ENCODE peak calls at places on chromosome 4, in six cellular contexts. Z is body of pancreas, G is ovary, J is testis, I is spleen, B is tibial nerve. T is an unnamed sample.

GRCh38 chr4:4443821-4444220 is 56.9 kb downstream of the NSG1 start:
- DNase-seq in Z (no peak), J (no peak), B (no peak), I (no peak), G (no peak), T (no peak)

GRCh38 chr4:145937990-145938611 is 522 bp downstream of the ZNF827 start:
- DNase-seq in G (peak), J (peak), B (no peak), Z (no peak), I (no peak), T (peak)

GRCh38 chr4:108624263-108625056 is 4.1 kb downstream of the RPL34 start:
- DNase-seq in G (no peak), J (no peak), I (no peak), B (no peak), Z (no peak), T (no peak)

GRCh38 chr4:185318679-185319078 is 77.0 kb downstream of the LRP2BP start:
- DNase-seq in Z (no peak), J (no peak), B (no peak), I (no peak), G (no peak), T (no peak)

GRCh38 chr4:113675731-113676707 is 85.5 kb downstream of the CAMK2D start:
- DNase-seq in J (no peak), B (no peak), I (no peak), G (no peak), Z (no peak), T (no peak)

GRCh38 chr4:177717407-177717806 is 275.2 kb upstream of the AGA start:
- DNase-seq in J (no peak), Z (no peak), I (no peak), B (no peak), G (no peak), T (no peak)

GRCh38 chr4:110357521-110357920 is 118.4 kb upstream of the ENPEP start:
- DNase-seq in I (no peak), B (no peak), Z (no peak), G (no peak), J (no peak), T (no peak)

GRCh38 chr4:8090312-8090711 is 68.3 kb downstream of the ABLIM2 start:
- DNase-seq in G (no peak), B (no peak), I (no peak), J (no peak), Z (no peak), T (peak)

GRCh38 chr4:9608300-9608699 is 164.1 kb downstream of the DEFB131A start:
- DNase-seq in J (no peak), Z (no peak), G (no peak), I (no peak), B (no peak), T (no peak)

GRCh38 chr4:131207589-131207988 is 1941.5 kb upstream of the PCDH10 start:
- DNase-seq in G (no peak), I (no peak), J (no peak), Z (peak), B (no peak), T (no peak)

GRCh38 chr4:37682701-37683401 is 3.3 kb downstream of the RELL1 start:
- DNase-seq in G (no peak), J (no peak), B (no peak), I (no peak), Z (no peak), T (no peak)

GRCh38 chr4:168480991-168481588 is 798 bp upstream of the DDX60L start:
- DNase-seq in J (peak), Z (peak), I (no peak), G (no peak), B (no peak), T (no peak)

GRCh38 chr4:41957634-41958033 is 22.4 kb downstream of the TMEM33 start:
- DNase-seq in B (no peak), I (no peak), J (no peak), Z (no peak), G (no peak), T (no peak)

GRCh38 chr4:153152453-153153338 is 51.5 kb upstream of the TRIM2 start:
- DNase-seq in I (peak), Z (peak), G (peak), J (peak), B (peak), T (peak)

GRCh38 chr4:147360301-147360700 is 120.6 kb upstream of the EDNRA start:
- DNase-seq in J (no peak), B (no peak), G (no peak), I (no peak), Z (no peak), T (no peak)

GRCh38 chr4:111813565-111814140 is 331.6 kb upstream of the FAM241A start:
- DNase-seq in B (no peak), J (no peak), G (no peak), Z (no peak), I (no peak), T (no peak)

GRCh38 chr4:4524364-4524763 is 17.5 kb downstream of the STX18 start:
- DNase-seq in Z (no peak), I (peak), B (no peak), J (no peak), G (no peak), T (peak)

GRCh38 chr4:27861381-27861787 is 1000.7 kb downstream of the STIM2 start:
- DNase-seq in I (no peak), Z (peak), B (no peak), J (peak), G (no peak), T (peak)

GRCh38 chr4:70688795-70689231 is 481 bp downstream of the UTP3 start:
- DNase-seq in G (no peak), I (peak), Z (no peak), B (no peak), J (peak), T (no peak)

GRCh38 chr4:102440498-102440897 is 60.7 kb upstream of the NFKB1 start:
- DNase-seq in B (no peak), J (no peak), Z (no peak), G (no peak), I (no peak), T (no peak)

GRCh38 chr4:2817701-2818350 is 24.9 kb downstream of the SH3BP2 start:
- DNase-seq in J (no peak), G (no peak), Z (peak), B (no peak), I (peak), T (peak)

GRCh38 chr4:38671594-38671943 is 7.6 kb downstream of the KLF3 start:
- DNase-seq in B (no peak), I (no peak), Z (no peak), J (no peak), G (no peak), T (no peak)

DNA sequence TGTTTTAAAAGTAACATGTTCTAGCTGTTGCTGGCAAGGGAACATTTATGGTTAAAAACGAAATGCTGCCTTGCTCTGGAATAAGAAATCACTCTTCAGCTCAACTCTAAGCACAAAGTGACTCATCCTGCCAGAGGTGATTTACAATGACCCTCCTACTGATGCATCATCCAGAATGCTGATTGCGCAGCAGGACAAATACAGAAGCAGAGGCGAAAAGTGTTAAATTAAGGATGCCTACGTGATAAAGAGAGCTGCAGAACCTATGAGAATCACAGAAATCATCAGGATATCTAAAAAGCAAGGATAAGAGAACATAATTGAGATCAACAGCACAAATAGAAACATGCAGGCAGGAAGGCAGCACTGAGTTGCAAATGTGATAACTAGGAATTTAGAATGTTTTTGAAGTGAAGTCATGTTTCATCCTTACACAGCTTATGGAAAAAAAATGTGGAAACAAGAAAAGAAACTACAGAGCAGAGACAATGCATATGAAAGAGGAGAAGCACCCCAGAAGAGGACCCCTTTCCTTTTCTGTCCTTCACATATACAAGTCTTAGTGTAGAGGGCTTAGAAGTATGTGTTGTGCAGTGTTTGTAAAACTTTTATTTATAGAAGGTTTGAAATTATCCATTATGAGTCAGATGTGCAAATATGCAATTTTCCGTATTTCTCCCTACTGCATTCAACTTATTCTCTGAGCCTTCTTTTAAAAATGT is 188.4 kb downstream of the SLC7A11 start:
- DNase-seq in Z (no peak), G (no peak), I (no peak), J (no peak), B (no peak), T (no peak)
- H3K4me3 ChIP-seq in Z (no peak), G (no peak), I (no peak), J (no peak), B (no peak), T (no peak)

GRCh38 chr4:73765296-73765695 is 24.9 kb downstream of the CXCL8 start:
- DNase-seq in I (no peak), B (no peak), J (no peak), G (no peak), Z (no peak), T (no peak)

GRCh38 chr4:73762409-73762808 is 22.0 kb downstream of the CXCL8 start:
- DNase-seq in Z (no peak), I (no peak), G (no peak), B (no peak), J (no peak), T (no peak)

GRCh38 chr4:73761856-73762255 is 21.5 kb downstream of the CXCL8 start:
- DNase-seq in J (no peak), Z (no peak), B (no peak), G (no peak), I (no peak), T (no peak)

GRCh38 chr4:73764513-73764912 is 24.1 kb downstream of the CXCL8 start:
- DNase-seq in I (no peak), J (no peak), B (no peak), G (no peak), Z (no peak), T (no peak)

DNA sequence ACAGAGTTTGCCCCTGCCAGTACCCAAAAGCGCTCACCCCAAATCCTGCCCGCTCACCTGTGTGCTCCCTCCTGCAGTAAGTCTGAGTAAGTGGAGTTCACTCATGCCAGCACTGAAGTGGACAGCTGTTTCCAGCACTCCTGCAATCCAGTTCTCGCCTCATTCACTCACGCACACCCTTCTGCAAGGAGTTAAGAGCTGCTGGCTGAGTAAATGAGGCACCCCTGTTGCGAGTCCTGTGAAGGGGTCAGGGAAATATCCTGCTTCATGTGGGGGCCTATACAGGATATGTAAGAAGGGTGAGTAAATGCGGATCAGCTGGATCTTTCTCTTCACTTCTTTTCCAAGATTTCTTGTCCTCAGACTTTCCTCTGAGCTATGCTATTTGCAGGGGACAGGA is 23.5 kb downstream of the CXCL8 start:
- DNase-seq in G (no peak), J (no peak), Z (no peak), B (no peak), I (no peak), T (peak)
- H3K27ac ChIP-seq in G (no peak), J (no peak), Z (no peak), B (no peak), I (no peak), T (no peak)

DNA sequence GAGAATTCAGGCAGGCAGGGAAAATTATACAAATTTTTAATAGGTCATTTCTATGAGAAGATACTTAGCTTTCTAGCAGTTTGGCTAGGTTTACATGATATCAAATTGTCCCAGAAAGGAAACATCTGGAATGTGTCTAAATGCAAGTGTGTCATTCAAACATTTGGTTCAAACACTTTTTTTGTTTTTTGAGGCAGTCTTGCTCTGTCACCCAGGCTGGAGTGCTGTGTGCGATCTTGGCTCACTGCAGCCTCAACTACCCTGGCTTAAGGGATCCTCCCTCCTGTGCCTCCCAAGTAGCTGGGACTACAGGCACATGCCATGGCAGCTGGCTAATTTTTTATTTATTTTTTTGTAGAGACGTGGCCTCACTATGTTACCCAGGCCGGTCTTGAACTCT is 31.6 kb downstream of the SPARCL1 start:
- DNase-seq in J (no peak), I (no peak), G (no peak), Z (no peak), B (no peak), T (no peak)
- TF ChIP-seq POLR2A in J (no peak), I (no peak), G (no peak), Z (no peak), B (no peak), T (no peak)

DNA sequence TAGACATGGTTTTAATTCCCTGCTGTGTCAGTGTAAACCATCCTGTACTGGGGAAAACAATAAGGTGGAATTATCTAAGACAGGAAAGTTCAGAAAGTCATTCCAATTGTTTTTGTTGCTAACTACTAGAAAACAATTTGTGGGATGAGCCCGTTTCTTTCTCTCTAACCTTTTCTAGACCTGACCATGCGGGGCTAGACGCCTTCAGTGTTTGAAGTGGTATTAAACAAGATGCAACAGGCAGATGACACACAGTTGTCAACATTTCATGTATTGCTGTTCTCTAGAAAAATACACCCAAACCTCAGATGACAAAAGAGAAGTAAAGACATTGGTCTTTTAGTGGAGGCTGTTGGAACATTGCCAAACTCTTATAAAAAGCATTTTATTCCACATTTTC is 105.7 kb downstream of the FRAS1 start:
- DNase-seq in G (no peak), B (no peak), J (no peak), Z (no peak), I (no peak), T (no peak)
- H3K4me3 ChIP-seq in G (no peak), B (no peak), J (no peak), Z (no peak), I (no peak), T (no peak)